ENCODE peak calls at places on chromosomes 5 and 9, in four cellular contexts. D is Karpas-422, X is vagina, C is heart left ventricle. V is an unnamed sample.

GRCh38 chr9:22036866-22037626 is 27.9 kb upstream of the CDKN2B start:
- DNase-seq in D (no peak), X (no peak), C (no peak), V (no peak)

GRCh38 chr5:20368581-20368980 is 380.6 kb upstream of the CDH18 start:
- DNase-seq in D (no peak), X (no peak), C (no peak), V (no peak)

GRCh38 chr5:172897691-172898512 is 61.3 kb upstream of the RPL26L1 start:
- DNase-seq in D (no peak), X (no peak), C (peak; percentile 38), V (peak; percentile 19)

GRCh38 chr5:141941307-141941706 is 16.7 kb downstream of the PCDH12 start:
- DNase-seq in D (no peak), X (no peak), C (no peak), V (no peak)

GRCh38 chr5:147177125-147177840 is 57.5 kb upstream of the STK32A start:
- DNase-seq in D (no peak), X (no peak), C (no peak), V (no peak)

GRCh38 chr5:173069661-173070060 is 13.5 kb downstream of the CREBRF start:
- DNase-seq in D (no peak), X (no peak), C (no peak), V (no peak)

GRCh38 chr9:6779417-6780241 is 21.9 kb downstream of the KDM4C start:
- DNase-seq in D (no peak), X (no peak), C (no peak), V (no peak)

GRCh38 chr5:161385080-161385479 is 161.4 kb downstream of the GABRB2 start:
- DNase-seq in D (no peak), X (no peak), C (no peak), V (no peak)

GRCh38 chr9:110029422-110029814 is 178.5 kb downstream of the C9orf152 start:
- DNase-seq in D (no peak), X (no peak), C (no peak), V (no peak)

GRCh38 chr9:130339306-130339705 is 73.7 kb downstream of the HMCN2 start:
- DNase-seq in D (no peak), X (no peak), C (no peak), V (no peak)

GRCh38 chr5:149424371-149425315 is 45.6 kb upstream of the IL17B start:
- DNase-seq in D (no peak), X (no peak), C (no peak), V (no peak)

GRCh38 chr9:18371621-18372020 is 102.3 kb upstream of the ADAMTSL1 start:
- DNase-seq in D (peak; percentile 15), X (no peak), C (no peak), V (no peak)

GRCh38 chr5:181219262-181220177 is 3.6 kb upstream of the TRIM41 start:
- DNase-seq in D (peak; percentile 38), X (no peak), C (no peak), V (no peak)

GRCh38 chr5:6758201-6758600 is 45.0 kb downstream of the TENT4A start:
- DNase-seq in D (no peak), X (no peak), C (no peak), V (no peak)

GRCh38 chr9:8366161-8366926 is 566.8 kb upstream of the DMAC1 start:
- DNase-seq in D (no peak), X (no peak), C (peak; percentile 7), V (no peak)

GRCh38 chr5:140261403-140262171 is 41.3 kb downstream of the PFDN1 start:
- DNase-seq in D (no peak), X (no peak), C (peak; percentile 83), V (no peak)

GRCh38 chr5:21573915-21574314 is 1279.2 kb downstream of the CDH12 start:
- DNase-seq in D (no peak), X (no peak), C (no peak), V (no peak)

GRCh38 chr5:62284946-62285891 is 20.8 kb upstream of the KIF2A start:
- DNase-seq in D (no peak), X (no peak), C (no peak), V (no peak)

GRCh38 chr5:14331377-14331776 is 188.2 kb downstream of the TRIO start:
- DNase-seq in D (no peak), X (no peak), C (no peak), V (no peak)

GRCh38 chr9:89602978-89603628 is 1.7 kb upstream of the GADD45G start:
- DNase-seq in D (peak; percentile 91), X (peak; percentile 92), C (peak; percentile 89), V (peak; percentile 97)

GRCh38 chr5:37737326-37738056 is 102.3 kb downstream of the GDNF start:
- DNase-seq in D (no peak), X (no peak), C (no peak), V (no peak)

GRCh38 chr9:93200989-93201339 is 17.0 kb downstream of the WNK2 start:
- DNase-seq in D (peak; percentile 39), X (no peak), C (no peak), V (no peak)

GRCh38 chr5:143874312-143874711 is 62.4 kb downstream of the HMHB1 start:
- DNase-seq in D (no peak), X (no peak), C (no peak), V (no peak)

GRCh38 chr5:178361657-178362445 is 129.2 kb upstream of the PHYKPL start:
- DNase-seq in D (no peak), X (no peak), C (no peak), V (no peak)

GRCh38 chr5:83475540-83476469 is 4.3 kb downstream of the VCAN start:
- DNase-seq in D (no peak), X (no peak), C (no peak), V (no peak)

GRCh38 chr5:145245354-145245753 is 589.8 kb downstream of the PRELID2 start:
- DNase-seq in D (no peak), X (no peak), C (no peak), V (no peak)

GRCh38 chr5:149363936-149364335 is 6.1 kb downstream of the PCYOX1L start:
- DNase-seq in D (no peak), X (no peak), C (no peak), V (no peak)

GRCh38 chr9:110049699-110050450 is 158.1 kb downstream of the C9orf152 start:
- DNase-seq in D (peak; percentile 48), X (peak; percentile 85), C (no peak), V (peak; percentile 88)

GRCh38 chr9:97966493-97966892 is 16.6 kb upstream of the ANP32B start:
- DNase-seq in D (peak; percentile 72), X (no peak), C (no peak), V (no peak)

GRCh38 chr9:117926031-117926655 is 221.9 kb downstream of the TLR4 start:
- DNase-seq in D (no peak), X (no peak), C (no peak), V (no peak)

GRCh38 chr9:82991684-82992083 is 71.3 kb downstream of the RASEF start:
- DNase-seq in D (no peak), X (no peak), C (peak; percentile 26), V (no peak)

GRCh38 chr5:152331718-152332117 is 73.4 kb downstream of the NMUR2 start:
- DNase-seq in D (no peak), X (no peak), C (no peak), V (no peak)

GRCh38 chr5:126969548-126969947 is 60.8 kb downstream of the MARCHF3 start:
- DNase-seq in D (no peak), X (no peak), C (no peak), V (no peak)

GRCh38 chr5:150945947-150946346 is 41.2 kb upstream of the ZNF300 start:
- DNase-seq in D (no peak), X (no peak), C (no peak), V (no peak)

GRCh38 chr5:1747079-1747802 is 52.4 kb downstream of the MRPL36 start:
- DNase-seq in D (no peak), X (no peak), C (no peak), V (peak; percentile 55)

GRCh38 chr9:72871685-72872084 is 81.2 kb downstream of the ALDH1A1 start:
- DNase-seq in D (no peak), X (no peak), C (no peak), V (no peak)
- H3K4me3 ChIP-seq in D (no peak overlapping the region), X (no peak overlapping the region), C (peak overlapping the region; percentile 25), V (no peak overlapping the region)

DNA sequence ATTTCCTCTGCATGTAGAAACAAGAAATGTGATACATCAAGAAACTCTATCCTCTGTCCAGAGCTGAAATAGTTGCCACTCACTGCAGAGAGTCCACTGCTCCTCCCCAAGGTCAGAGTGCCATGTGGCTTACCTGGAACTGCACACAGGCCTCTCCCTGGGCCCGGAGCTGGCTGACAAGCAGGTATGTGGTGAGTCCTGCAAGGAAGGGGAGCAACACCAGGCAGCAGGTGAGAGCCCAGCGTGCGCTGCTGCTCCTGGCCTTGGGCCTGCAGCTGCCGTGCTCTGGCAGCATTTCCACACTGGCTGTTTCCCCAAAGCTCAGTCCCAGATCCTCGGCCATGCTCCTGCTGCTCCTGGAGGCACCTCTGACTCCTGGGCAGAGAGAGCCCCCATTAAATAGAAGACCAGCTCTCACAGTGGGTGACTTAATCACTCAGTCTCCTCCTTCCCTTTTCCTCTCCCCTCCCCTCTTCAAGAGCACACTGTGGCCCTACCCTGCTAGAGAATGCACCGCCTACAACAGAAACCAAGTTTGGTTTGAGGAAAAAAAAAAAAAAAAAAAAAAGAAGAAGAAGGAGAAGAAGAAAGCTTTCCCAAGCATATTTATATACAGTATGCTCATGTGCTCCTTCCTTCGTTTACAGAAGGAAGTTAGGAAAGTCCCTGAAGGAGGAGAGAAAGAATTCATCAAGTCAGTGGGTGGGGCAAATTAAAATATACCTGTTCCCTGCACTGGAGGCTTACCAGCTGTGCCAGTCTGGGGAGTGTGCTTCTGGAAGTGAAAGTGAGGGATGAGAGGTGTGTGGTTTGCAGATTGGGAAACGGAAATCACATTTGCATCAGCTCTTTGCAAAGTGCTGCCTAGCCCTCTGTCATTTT is at the start of gene TNFSF15:
- DNase-seq in D (peak; percentile 87), X (no peak), C (no peak), V (peak; percentile 58)
- H3K4me3 ChIP-seq in D (peak within 1 kb of the TSS; percentile 93), X (peak within 1 kb of the TSS; percentile 2), C (peak within 1 kb of the TSS; percentile 36), V (peak within 1 kb of the TSS; percentile 5)

GRCh38 chr9:28651050-28651722 is 1077.9 kb upstream of the C9orf72 start:
- DNase-seq in D (no peak), X (no peak), C (no peak), V (no peak)
- H3K4me3 ChIP-seq in D (no peak overlapping the region), X (no peak overlapping the region), C (no peak overlapping the region), V (no peak overlapping the region)

GRCh38 chr9:137444106-137444790 is 3.1 kb upstream of the ENTPD8 start:
- DNase-seq in D (no peak), X (no peak), C (no peak), V (no peak)

GRCh38 chr9:137439158-137439714 is 1.9 kb downstream of the ENTPD8 start:
- DNase-seq in D (no peak), X (no peak), C (no peak), V (peak; percentile 52)

GRCh38 chr9:137438591-137439157 is 2.5 kb downstream of the ENTPD8 start:
- DNase-seq in D (no peak), X (no peak), C (no peak), V (peak; percentile 50)

GRCh38 chr9:137441935-137442321 is 771 bp upstream of the ENTPD8 start:
- DNase-seq in D (no peak), X (no peak), C (no peak), V (no peak)

DNA sequence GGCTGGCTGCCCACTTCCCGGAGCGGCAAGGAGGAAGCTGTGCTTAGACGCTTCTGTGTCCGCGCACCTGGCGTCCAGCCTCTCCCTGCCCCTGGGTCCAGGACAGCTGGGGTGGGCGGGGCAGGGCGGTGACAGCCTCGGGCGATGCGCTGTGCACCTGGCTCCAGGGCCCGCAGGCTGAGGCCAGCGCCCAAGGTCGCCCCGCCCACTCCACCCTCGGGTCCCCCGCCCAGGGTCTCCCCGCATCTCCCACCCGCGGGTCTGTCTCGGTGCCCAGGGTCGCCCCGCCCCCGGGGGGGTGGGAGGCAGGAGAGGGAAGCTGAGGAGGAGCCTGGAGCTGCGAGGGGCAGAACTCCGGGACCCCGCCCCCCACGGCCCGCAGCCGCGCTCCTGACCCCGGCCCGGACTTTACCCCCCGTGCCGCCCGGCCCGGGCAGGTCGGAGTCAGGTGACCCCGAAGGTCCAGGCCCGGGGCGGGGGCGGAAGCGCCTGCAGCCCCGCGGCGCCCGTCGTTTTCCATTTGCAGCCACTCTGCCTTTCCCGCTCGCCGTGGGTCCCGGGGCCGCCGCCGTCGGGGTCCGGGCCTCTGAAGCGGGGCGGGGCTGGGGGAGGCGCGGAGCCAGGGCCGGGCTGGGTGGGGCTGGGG is at the start of gene ENTPD8:
- DNase-seq in D (peak; percentile 60), X (no peak), C (no peak), V (peak; percentile 88)
- H3K4me3 ChIP-seq in D (no peak within 1 kb of the TSS), X (peak within 1 kb of the TSS; percentile 29), C (peak within 1 kb of the TSS; percentile 49), V (peak within 1 kb of the TSS; percentile 22)

V was measured in left lung.